ENCODE peak calls at places on chromosomes 5 and 9, in four cellular contexts. One of them, this sample, is unnamed.

GRCh38 chr5:172498431-172499129 is 44.3 kb upstream of the SH3PXD2B start:
- DNase-seq in HCT116: no peak
- DNase-seq in Panc1: no peak
- DNase-seq in K562: no peak
- DNase-seq in this sample: no peak

GRCh38 chr5:36934740-36935356 is 58.3 kb downstream of the NIPBL start:
- DNase-seq in HCT116: no peak
- DNase-seq in Panc1: no peak
- DNase-seq in K562: no peak
- DNase-seq in this sample: no peak

GRCh38 chr5:177988989-177989625 is 6.9 kb downstream of the PROP1 start:
- DNase-seq in HCT116: no peak
- DNase-seq in Panc1: no peak
- DNase-seq in K562: no peak
- DNase-seq in this sample: no peak

GRCh38 chr9:27451207-27451792 is 72.8 kb upstream of the IFNK start:
- DNase-seq in HCT116: no peak
- DNase-seq in Panc1: no peak
- DNase-seq in K562: no peak
- DNase-seq in this sample: no peak

GRCh38 chr5:151675225-151675955 is 11.3 kb downstream of the SPARC start:
- DNase-seq in HCT116: no peak
- DNase-seq in Panc1: no peak
- DNase-seq in K562: no peak
- DNase-seq in this sample: no peak

GRCh38 chr5:133410335-133410828 is 202.0 kb downstream of the FSTL4 start:
- DNase-seq in HCT116: no peak
- DNase-seq in Panc1: no peak
- DNase-seq in K562: no peak
- DNase-seq in this sample: no peak

GRCh38 chr5:107633171-107633901 is 37.4 kb downstream of the EFNA5 start:
- DNase-seq in HCT116: no peak
- DNase-seq in Panc1: no peak
- DNase-seq in K562: no peak
- DNase-seq in this sample: no peak

GRCh38 chr5:31237159-31237558 is 43.7 kb downstream of the CDH6 start:
- DNase-seq in HCT116: no peak
- DNase-seq in Panc1: no peak
- DNase-seq in K562: no peak
- DNase-seq in this sample: no peak

GRCh38 chr5:153504726-153505125 is 14.3 kb downstream of the GRIA1 start:
- DNase-seq in HCT116: no peak
- DNase-seq in Panc1: no peak
- DNase-seq in K562: no peak
- DNase-seq in this sample: no peak

GRCh38 chr9:134320916-134321570 is 5.2 kb upstream of the RXRA start:
- DNase-seq in HCT116: no peak
- DNase-seq in Panc1: no peak
- DNase-seq in K562: no peak
- DNase-seq in this sample: no peak

GRCh38 chr9:118000581-118000980 is 296.4 kb downstream of the TLR4 start:
- DNase-seq in HCT116: no peak
- DNase-seq in Panc1: no peak
- DNase-seq in K562: no peak
- DNase-seq in this sample: no peak

GRCh38 chr5:137470111-137470920 is 28.8 kb downstream of the SPOCK1 start:
- DNase-seq in HCT116: no peak
- DNase-seq in Panc1: peak; percentile 96
- DNase-seq in K562: no peak
- DNase-seq in this sample: no peak

GRCh38 chr5:150043657-150044333 is 42.6 kb downstream of the CSF1R start:
- DNase-seq in HCT116: no peak
- DNase-seq in Panc1: no peak
- DNase-seq in K562: no peak
- DNase-seq in this sample: no peak

GRCh38 chr5:15116996-15117395 is 245.4 kb upstream of the ANKH start:
- DNase-seq in HCT116: no peak
- DNase-seq in Panc1: no peak
- DNase-seq in K562: no peak
- DNase-seq in this sample: no peak

GRCh38 chr5:55650391-55650790 is 61.7 kb downstream of the SLC38A9 start:
- DNase-seq in HCT116: no peak
- DNase-seq in Panc1: no peak
- DNase-seq in K562: no peak
- DNase-seq in this sample: no peak

GRCh38 chr5:176784218-176785165 is 25.9 kb upstream of the UNC5A start:
- DNase-seq in HCT116: peak; percentile 81
- DNase-seq in Panc1: peak; percentile 35
- DNase-seq in K562: no peak
- DNase-seq in this sample: no peak

GRCh38 chr5:56498759-56499395 is 265.7 kb upstream of the ANKRD55 start:
- DNase-seq in HCT116: no peak
- DNase-seq in Panc1: no peak
- DNase-seq in K562: no peak
- DNase-seq in this sample: no peak

GRCh38 chr9:137083418-137084004 is 3.3 kb upstream of the MAN1B1 start:
- DNase-seq in HCT116: peak; percentile 94
- DNase-seq in Panc1: peak; percentile 73
- DNase-seq in K562: peak; percentile 62
- DNase-seq in this sample: peak; percentile 66

GRCh38 chr5:82349651-82350050 is 71.5 kb upstream of the RPS23 start:
- DNase-seq in HCT116: no peak
- DNase-seq in Panc1: no peak
- DNase-seq in K562: peak; percentile 58
- DNase-seq in this sample: no peak

GRCh38 chr9:124747065-124747464 is 24.0 kb downstream of the NR6A1 start:
- DNase-seq in HCT116: no peak
- DNase-seq in Panc1: no peak
- DNase-seq in K562: no peak
- DNase-seq in this sample: no peak

GRCh38 chr9:121282309-121283071 is 14.5 kb downstream of the GSN start:
- DNase-seq in HCT116: no peak
- DNase-seq in Panc1: no peak
- DNase-seq in K562: no peak
- DNase-seq in this sample: no peak

GRCh38 chr5:89857790-89858189 is 551.8 kb downstream of the CETN3 start:
- DNase-seq in HCT116: no peak
- DNase-seq in Panc1: no peak
- DNase-seq in K562: no peak
- DNase-seq in this sample: no peak

GRCh38 chr5:78538240-78538850 is 110.2 kb downstream of the LHFPL2 start:
- DNase-seq in HCT116: no peak
- DNase-seq in Panc1: no peak
- DNase-seq in K562: no peak
- DNase-seq in this sample: no peak

GRCh38 chr5:52888363-52888762 is 100.6 kb downstream of the ITGA1 start:
- DNase-seq in HCT116: no peak
- DNase-seq in Panc1: no peak
- DNase-seq in K562: no peak
- DNase-seq in this sample: no peak

GRCh38 chr9:113426701-113427100 is 16.2 kb downstream of the C9orf43 start:
- DNase-seq in HCT116: no peak
- DNase-seq in Panc1: no peak
- DNase-seq in K562: no peak
- DNase-seq in this sample: no peak

GRCh38 chr9:113421726-113422125 is 11.2 kb downstream of the C9orf43 start:
- DNase-seq in HCT116: no peak
- DNase-seq in Panc1: no peak
- DNase-seq in K562: no peak
- DNase-seq in this sample: no peak

GRCh38 chr9:113428062-113428600 is 17.6 kb downstream of the C9orf43 start:
- DNase-seq in HCT116: no peak
- DNase-seq in Panc1: no peak
- DNase-seq in K562: no peak
- DNase-seq in this sample: no peak

GRCh38 chr9:113427629-113428028 is 17.1 kb downstream of the C9orf43 start:
- DNase-seq in HCT116: no peak
- DNase-seq in Panc1: no peak
- DNase-seq in K562: no peak
- DNase-seq in this sample: no peak

GRCh38 chr9:113425072-113425471 is 14.5 kb downstream of the C9orf43 start:
- DNase-seq in HCT116: no peak
- DNase-seq in Panc1: no peak
- DNase-seq in K562: no peak
- DNase-seq in this sample: no peak
- TF ChIP-seq SIN3A in HCT116: no peak
- TF ChIP-seq SIN3A in Panc1: no peak
- TF ChIP-seq SIN3A in K562: no peak
- TF ChIP-seq SIN3A in this sample: no peak

DNA sequence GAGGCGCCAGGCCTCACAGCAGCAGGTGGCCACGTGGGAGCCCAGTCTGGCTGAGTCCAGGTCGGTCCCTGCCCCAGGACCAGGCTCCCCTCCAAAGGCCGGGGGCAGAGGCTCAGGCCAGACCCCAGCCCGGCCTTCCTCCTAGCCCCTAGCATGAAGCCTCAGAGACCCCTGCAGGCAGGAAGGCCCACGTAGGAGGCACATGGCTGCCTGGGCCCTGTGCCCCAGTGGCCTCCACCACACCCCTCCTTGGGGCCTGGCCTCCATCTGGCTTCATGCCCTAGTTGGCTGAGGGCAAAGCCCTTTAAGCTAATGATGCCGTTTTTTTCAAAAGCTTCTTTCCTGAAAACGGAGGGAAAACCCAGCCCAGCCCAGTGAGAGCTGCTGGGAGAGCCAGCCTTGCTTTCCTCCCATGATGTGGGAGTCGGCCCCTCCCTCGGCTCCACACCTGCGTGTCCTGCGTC is 9.1 kb downstream of the FLT4 start:
- DNase-seq in HCT116: no peak
- DNase-seq in Panc1: no peak
- DNase-seq in K562: no peak
- DNase-seq in this sample: no peak
- TF ChIP-seq SIN3A in HCT116: no peak
- TF ChIP-seq SIN3A in Panc1: no peak
- TF ChIP-seq SIN3A in K562: no peak
- TF ChIP-seq SIN3A in this sample: no peak

GRCh38 chr9:136019041-136019680 is 58.0 kb upstream of the UBAC1 start:
- DNase-seq in HCT116: no peak
- DNase-seq in Panc1: no peak
- DNase-seq in K562: no peak
- DNase-seq in this sample: no peak
- TF ChIP-seq SIN3A in HCT116: no peak
- TF ChIP-seq SIN3A in Panc1: no peak
- TF ChIP-seq SIN3A in K562: no peak
- TF ChIP-seq SIN3A in this sample: no peak

DNA sequence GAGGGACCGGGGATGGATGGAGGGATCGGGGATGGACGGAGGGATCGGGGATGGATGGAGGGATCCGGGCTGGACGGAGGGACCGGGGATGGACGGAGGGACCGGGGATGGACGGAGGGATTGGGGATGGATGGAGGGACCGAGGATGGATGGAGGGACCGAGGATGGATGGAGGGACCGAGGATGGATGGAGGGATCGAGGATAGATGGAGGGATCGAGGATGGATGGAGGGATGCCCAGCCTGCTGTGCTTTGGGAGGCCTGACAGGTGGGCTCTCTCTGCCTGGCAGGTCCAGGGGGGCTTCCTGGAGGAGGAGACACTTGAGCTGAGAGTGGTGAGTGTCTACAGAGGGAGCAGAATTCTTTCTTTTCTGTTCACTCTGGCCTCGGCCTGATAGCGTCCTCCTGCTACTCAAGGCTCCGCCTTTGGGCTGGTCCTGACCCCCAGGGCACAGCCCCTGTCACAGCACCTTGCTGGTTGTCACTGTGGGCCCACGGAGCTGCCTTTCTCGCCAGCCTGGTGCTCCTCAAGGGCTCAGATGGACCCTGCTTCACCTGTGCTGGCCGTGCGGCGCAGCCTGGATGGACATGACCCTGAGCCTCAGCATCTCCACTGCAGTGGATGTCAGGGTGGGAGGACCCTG is 42.2 kb upstream of the RNF130 start:
- DNase-seq in HCT116: no peak
- DNase-seq in Panc1: no peak
- DNase-seq in K562: no peak
- DNase-seq in this sample: no peak
- TF ChIP-seq SIN3A in HCT116: no peak
- TF ChIP-seq SIN3A in Panc1: no peak
- TF ChIP-seq SIN3A in K562: no peak
- TF ChIP-seq SIN3A in this sample: no peak

GRCh38 chr5:33375900-33376299 is 64.9 kb upstream of the TARS1 start:
- DNase-seq in HCT116: no peak
- DNase-seq in Panc1: no peak
- DNase-seq in K562: no peak
- DNase-seq in this sample: no peak

GRCh38 chr5:33370135-33370472 is 70.7 kb upstream of the TARS1 start:
- DNase-seq in HCT116: peak; percentile 12
- DNase-seq in Panc1: no peak
- DNase-seq in K562: no peak
- DNase-seq in this sample: no peak

GRCh38 chr5:33372721-33373120 is 68.0 kb upstream of the TARS1 start:
- DNase-seq in HCT116: no peak
- DNase-seq in Panc1: no peak
- DNase-seq in K562: no peak
- DNase-seq in this sample: no peak

GRCh38 chr5:33369470-33370134 is 71.2 kb upstream of the TARS1 start:
- DNase-seq in HCT116: no peak
- DNase-seq in Panc1: no peak
- DNase-seq in K562: no peak
- DNase-seq in this sample: no peak

DNA sequence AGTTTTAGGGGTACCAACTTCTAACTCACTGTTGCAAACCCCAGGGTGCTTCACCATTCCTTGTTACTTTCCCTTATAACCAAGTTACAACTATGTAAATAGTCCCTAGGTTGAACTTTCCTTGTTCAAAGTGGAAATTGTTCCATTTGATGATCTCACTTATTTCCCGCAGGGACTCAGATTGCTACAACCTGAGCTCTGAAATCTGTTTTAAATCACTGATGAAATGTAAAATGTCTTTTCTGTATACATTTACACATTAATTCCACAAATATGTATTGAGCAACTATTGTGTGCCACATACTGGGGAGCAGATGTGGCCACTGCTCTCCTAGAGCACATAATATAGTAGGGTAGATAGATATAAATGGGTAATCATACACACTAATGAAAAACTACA is 69.1 kb upstream of the TARS1 start:
- DNase-seq in HCT116: no peak
- DNase-seq in Panc1: no peak
- DNase-seq in K562: no peak
- DNase-seq in this sample: no peak
- TF ChIP-seq SIN3A in HCT116: no peak
- TF ChIP-seq SIN3A in Panc1: no peak
- TF ChIP-seq SIN3A in K562: no peak
- TF ChIP-seq SIN3A in this sample: no peak

DNA sequence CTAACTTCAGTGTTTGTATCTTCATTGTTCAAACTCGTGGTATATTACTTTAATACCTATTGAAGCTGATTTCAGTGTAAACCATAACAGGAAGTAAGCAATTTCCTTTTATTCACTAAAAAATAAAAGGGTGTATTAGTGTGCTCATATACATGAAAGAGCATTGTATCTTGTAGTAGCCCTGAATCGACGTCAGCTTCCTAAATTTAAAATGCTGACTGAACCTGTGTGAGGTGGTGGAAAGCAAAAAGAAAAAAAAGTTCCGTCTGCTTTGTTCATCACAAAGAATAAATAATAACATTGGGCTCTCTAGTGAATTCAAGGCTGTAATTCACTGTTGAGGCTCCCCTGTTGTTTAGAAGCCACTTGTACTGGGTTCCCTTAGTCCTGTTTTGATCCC is 11.5 kb downstream of the SMARCA2 start:
- DNase-seq in HCT116: no peak
- DNase-seq in Panc1: no peak
- DNase-seq in K562: no peak
- DNase-seq in this sample: no peak
- TF ChIP-seq SIN3A in HCT116: no peak
- TF ChIP-seq SIN3A in Panc1: no peak
- TF ChIP-seq SIN3A in K562: no peak
- TF ChIP-seq SIN3A in this sample: no peak

This sample was measured in GM12878.